ENCODE peak calls at places on chromosomes 7 and 10, in nine cellular contexts. K is cardiac muscle cell, I is psoas muscle, S is Peyer's patch, W is fibroblast of mammary gland, A is foreskin fibroblast, R is left ventricle myocardium inferior, T is coronary artery, N is omental fat pad. V is an unnamed sample.
A peak's percentile ranks its signal among the peaks of the same experiment; 100 is the strongest.

GRCh38 chr7:38428040-38428439 is 154.6 kb upstream of the TARP start:
- DNase-seq in K (no peak), I (no peak), S (no peak), W (peak; percentile 88), A (no peak), R (no peak), T (no peak), N (no peak), V (no peak)

GRCh38 chr10:454860-455259 is 234.6 kb downstream of the DIP2C start:
- DNase-seq in K (no peak), I (peak; percentile 68), S (no peak), W (peak; percentile 93), A (peak; percentile 93), R (peak; percentile 37), T (no peak), N (no peak), V (peak; percentile 92)

GRCh38 chr10:48291190-48291589 is 15.3 kb upstream of the MAPK8 start:
- DNase-seq in K (no peak), I (no peak), S (no peak), W (no peak), A (no peak), R (no peak), T (no peak), N (no peak), V (no peak)

GRCh38 chr7:110356438-110356837 is 734.5 kb upstream of the LRRN3 start:
- DNase-seq in K (no peak), I (no peak), S (no peak), W (no peak), A (no peak), R (no peak), T (no peak), N (no peak), V (no peak)

GRCh38 chr7:144834516-144835165 is 1.2 kb downstream of the TPK1 start:
- DNase-seq in K (no peak), I (no peak), S (no peak), W (peak; percentile 41), A (no peak), R (no peak), T (no peak), N (no peak), V (no peak)

GRCh38 chr7:83970081-83970480 is 224.5 kb downstream of the SEMA3A start:
- DNase-seq in K (no peak), I (no peak), S (no peak), W (no peak), A (no peak), R (no peak), T (no peak), N (no peak), V (no peak)

GRCh38 chr7:35420657-35421056 is 166.8 kb upstream of the TBX20 start:
- DNase-seq in K (no peak), I (no peak), S (no peak), W (no peak), A (no peak), R (no peak), T (no peak), N (no peak), V (no peak)

GRCh38 chr10:127000598-127000997 is 95.4 kb downstream of the DOCK1 start:
- DNase-seq in K (no peak), I (no peak), S (no peak), W (no peak), A (no peak), R (no peak), T (no peak), N (no peak), V (no peak)

GRCh38 chr10:112845145-112845544 is 104.9 kb upstream of the TCF7L2 start:
- DNase-seq in K (no peak), I (no peak), S (no peak), W (no peak), A (no peak), R (no peak), T (no peak), N (no peak), V (no peak)

DNA sequence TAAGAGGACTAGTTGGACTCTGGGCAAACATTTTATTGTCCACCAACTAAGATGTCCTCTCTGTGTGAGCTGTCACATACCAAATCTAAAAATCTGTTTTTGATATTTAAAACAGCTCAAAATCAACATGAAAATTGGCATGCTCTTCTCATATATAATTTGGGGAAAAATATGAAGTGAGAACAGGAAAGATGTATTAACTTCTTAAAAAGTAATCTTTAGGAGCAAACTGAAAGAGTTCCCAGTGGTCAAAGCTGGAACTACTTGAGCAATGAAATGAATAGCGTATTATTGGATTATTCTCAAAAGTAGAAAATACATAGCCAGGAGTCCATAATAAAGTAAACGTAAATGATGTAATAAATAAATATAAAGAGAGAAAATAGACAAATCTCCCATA is 147.2 kb downstream of the DYNC1I1 start:
- DNase-seq in K (no peak), I (no peak), S (no peak), W (no peak), A (no peak), R (no peak), T (no peak), N (no peak), V (no peak)
- TF ChIP-seq CTCF in K (no peak), I (no peak), S (no peak), W (peak; percentile 13), A (no peak), R (no peak), T (no peak), N (no peak), V (no peak)

GRCh38 chr10:133159611-133159949 is 439 bp upstream of the KNDC1 start:
- DNase-seq in K (no peak), I (no peak), S (peak; percentile 43), W (no peak), A (no peak), R (no peak), T (no peak), N (peak; percentile 20), V (no peak)

GRCh38 chr10:133157662-133158436 is 2.2 kb upstream of the KNDC1 start:
- DNase-seq in K (no peak), I (no peak), S (peak; percentile 37), W (no peak), A (no peak), R (no peak), T (peak; percentile 68), N (peak; percentile 17), V (no peak)

GRCh38 chr10:133158437-133158755 is 1.6 kb upstream of the KNDC1 start:
- DNase-seq in K (no peak), I (no peak), S (peak; percentile 39), W (no peak), A (no peak), R (no peak), T (no peak), N (no peak), V (no peak)

GRCh38 chr10:133159950-133160812 is at the start of gene KNDC1:
- DNase-seq in K (peak; percentile 84), I (no peak), S (peak; percentile 39), W (peak; percentile 5), A (peak; percentile 24), R (no peak), T (no peak), N (peak; percentile 23), V (peak; percentile 5)

GRCh38 chr10:133158756-133159610 is 1.0 kb upstream of the KNDC1 start:
- DNase-seq in K (peak; percentile 65), I (no peak), S (peak; percentile 46), W (no peak), A (no peak), R (no peak), T (peak; percentile 67), N (peak; percentile 22), V (no peak)
- TF ChIP-seq CTCF in K (no peak), I (no peak), S (no peak), W (no peak), A (no peak), R (no peak), T (no peak), N (no peak), V (no peak)

DNA sequence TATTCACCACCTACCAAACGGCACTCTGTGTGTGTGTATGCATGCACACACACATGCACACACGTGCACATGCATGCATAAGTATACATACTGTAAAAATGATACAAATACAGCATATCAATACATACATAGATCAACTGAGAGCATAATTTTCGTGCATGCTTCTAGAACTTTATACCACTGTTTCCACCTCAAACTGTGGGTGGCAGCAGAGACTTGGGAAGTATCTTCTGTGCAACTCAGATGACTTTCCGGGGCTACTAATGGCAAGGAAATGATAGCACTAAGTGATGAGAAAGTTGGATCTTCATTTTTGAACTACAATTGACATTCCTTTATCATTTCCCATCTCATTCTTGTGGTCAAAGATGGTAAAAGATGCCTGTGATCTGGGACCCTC is 570.7 kb downstream of the REEP3 start:
- DNase-seq in K (peak; percentile 47), I (no peak), S (no peak), W (no peak), A (no peak), R (no peak), T (no peak), N (no peak), V (peak; percentile 46)
- TF ChIP-seq CTCF in K (peak; percentile 10), I (no peak), S (no peak), W (peak; percentile 6), A (no peak), R (peak; percentile 35), T (no peak), N (no peak), V (peak; percentile 15)

GRCh38 chr7:46363688-46364087 is 442.6 kb upstream of the IGFBP3 start:
- DNase-seq in K (no peak), I (no peak), S (no peak), W (no peak), A (no peak), R (no peak), T (no peak), N (no peak), V (no peak)
- TF ChIP-seq CTCF in K (no peak), I (no peak), S (no peak), W (no peak), A (no peak), R (peak; percentile 10), T (no peak), N (no peak), V (no peak)

GRCh38 chr10:93697207-93697606 is 5.2 kb downstream of the FRA10AC1 start:
- DNase-seq in K (no peak), I (no peak), S (no peak), W (no peak), A (no peak), R (no peak), T (no peak), N (no peak), V (no peak)
- TF ChIP-seq CTCF in K (no peak), I (no peak), S (no peak), W (no peak), A (no peak), R (no peak), T (no peak), N (no peak), V (peak; percentile 17)

GRCh38 chr7:40177071-40177470 is 42.3 kb downstream of the SUGCT start:
- DNase-seq in K (no peak), I (no peak), S (no peak), W (no peak), A (no peak), R (no peak), T (no peak), N (no peak), V (no peak)
- TF ChIP-seq CTCF in K (no peak), I (no peak), S (no peak), W (no peak), A (no peak), R (no peak), T (no peak), N (no peak), V (no peak)